ENCODE peak calls at places on chromosomes 6 and 20, in five cellular contexts. T is cardiac fibroblast, Y is ovary, N is fibroblast of lung, L is GM12864. I is an unnamed sample.
A peak's percentile ranks its signal among the peaks of the same experiment; 100 is the strongest.

GRCh38 chr6:5552243-5552642 is 290.9 kb downstream of the FARS2 start:
- DNase-seq in L (no peak), Y (no peak), N (peak; percentile 6), T (no peak), I (no peak)

GRCh38 chr6:71190809-71191208 is 97.8 kb upstream of the OGFRL1 start:
- DNase-seq in T (peak; percentile 76), Y (no peak), N (peak; percentile 66), L (no peak), I (no peak)

GRCh38 chr20:35318502-35319157 is 26.4 kb upstream of the FAM83C start:
- DNase-seq in N (peak; percentile 77), L (no peak), T (peak; percentile 92), Y (no peak), I (no peak)

GRCh38 chr6:34301408-34301807 is 52.6 kb upstream of the SMIM29 start:
- DNase-seq in T (peak; percentile 96), L (no peak), N (peak; percentile 99), Y (no peak), I (no peak)

GRCh38 chr20:48052492-48052870 is 267.2 kb upstream of the SULF2 start:
- DNase-seq in Y (peak; percentile 28), N (no peak), T (no peak), L (no peak), I (no peak)

GRCh38 chr6:15389759-15390723 is 144.2 kb downstream of the JARID2 start:
- DNase-seq in L (no peak), T (peak; percentile 64), N (peak; percentile 74), Y (no peak), I (peak; percentile 60)

GRCh38 chr20:20824924-20825584 is 112.6 kb upstream of the RALGAPA2 start:
- DNase-seq in Y (peak; percentile 59), T (peak; percentile 41), N (peak; percentile 28), L (peak; percentile 8), I (peak; percentile 83)

GRCh38 chr6:105897131-105897530 is 189.0 kb upstream of the PRDM1 start:
- DNase-seq in Y (no peak), T (no peak), L (no peak), N (no peak), I (no peak)

GRCh38 chr6:8556370-8557018 is 121.1 kb upstream of the SLC35B3 start:
- DNase-seq in Y (no peak), T (peak; percentile 56), N (peak; percentile 72), L (no peak), I (no peak)

GRCh38 chr6:30071081-30071818 is 4.3 kb downstream of the PPP1R11 start:
- DNase-seq in L (no peak), Y (no peak), T (peak; percentile 48), N (peak; percentile 30), I (peak; percentile 28)

GRCh38 chr6:132466952-132467351 is 46.0 kb downstream of the STX7 start:
- DNase-seq in N (peak; percentile 57), T (peak; percentile 54), Y (no peak), L (no peak), I (no peak)

GRCh38 chr6:24974182-24975171 is 38.7 kb upstream of the RIPOR2 start:
- DNase-seq in Y (no peak), L (no peak), T (peak; percentile 31), N (no peak), I (no peak)

GRCh38 chr6:160027931-160028330 is 59.0 kb downstream of the IGF2R start:
- DNase-seq in T (peak; percentile 26), N (no peak), Y (no peak), L (no peak), I (no peak)

GRCh38 chr6:46393161-46393939 is 97.9 kb downstream of the RCAN2 start:
- DNase-seq in T (no peak), N (no peak), Y (no peak), L (no peak), I (no peak)

GRCh38 chr6:41734666-41735426 is 562 bp downstream of the TFEB start:
- DNase-seq in N (peak; percentile 71), T (peak; percentile 75), Y (peak; percentile 80), L (no peak), I (peak; percentile 85)

GRCh38 chr6:137133136-137133535 is 40.3 kb downstream of the IL22RA2 start:
- DNase-seq in Y (no peak), L (no peak), N (no peak), T (no peak), I (no peak)
- TF ChIP-seq CTCF in Y (no peak), L (no peak), N (no peak), T (no peak), I (no peak)

GRCh38 chr6:40330301-40330721 is 256.9 kb downstream of the LRFN2 start:
- DNase-seq in T (no peak), L (no peak), N (no peak), Y (no peak), I (no peak)

GRCh38 chr6:40326689-40327404 is 260.3 kb downstream of the LRFN2 start:
- DNase-seq in N (no peak), L (no peak), T (no peak), Y (no peak), I (no peak)

GRCh38 chr6:40325791-40326190 is 261.4 kb downstream of the LRFN2 start:
- DNase-seq in T (no peak), Y (no peak), N (no peak), L (no peak), I (no peak)

GRCh38 chr6:40328988-40329545 is 258.1 kb downstream of the LRFN2 start:
- DNase-seq in Y (no peak), T (no peak), N (no peak), L (no peak), I (no peak)

DNA sequence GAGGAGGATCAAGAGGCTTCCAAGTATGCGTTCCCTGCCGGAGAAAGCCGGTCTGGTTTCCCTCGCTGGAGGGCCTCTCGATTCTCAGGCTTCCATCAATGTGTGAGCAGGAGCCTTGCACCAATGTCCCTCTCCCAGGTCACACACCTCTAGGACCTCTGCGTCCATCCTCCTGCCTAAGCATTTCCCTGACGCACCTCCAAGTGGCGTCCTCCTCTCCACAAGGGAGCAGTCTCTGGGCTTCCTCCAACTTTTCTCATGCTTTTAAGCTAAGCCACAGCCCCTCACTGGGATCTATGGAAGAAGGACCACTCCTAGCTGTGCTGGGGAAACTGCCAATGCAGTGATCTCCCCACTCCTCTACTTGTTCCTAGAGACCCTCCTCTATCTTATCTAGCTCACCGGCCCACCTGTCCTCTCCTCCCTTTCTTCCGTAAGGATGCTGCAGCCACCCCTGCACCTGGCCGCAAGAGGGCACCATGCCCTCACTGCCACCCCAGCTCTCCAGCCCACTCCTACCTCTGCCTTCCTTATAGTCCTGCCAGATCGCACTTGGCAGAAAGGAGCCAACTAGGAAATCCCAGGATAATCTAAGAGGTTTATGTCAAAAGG is 258.7 kb downstream of the LRFN2 start:
- DNase-seq in T (no peak), L (no peak), Y (no peak), N (no peak), I (no peak)
- TF ChIP-seq CTCF in T (no peak), L (peak; percentile 60), Y (no peak), N (peak; percentile 3), I (peak; percentile 55)

DNA sequence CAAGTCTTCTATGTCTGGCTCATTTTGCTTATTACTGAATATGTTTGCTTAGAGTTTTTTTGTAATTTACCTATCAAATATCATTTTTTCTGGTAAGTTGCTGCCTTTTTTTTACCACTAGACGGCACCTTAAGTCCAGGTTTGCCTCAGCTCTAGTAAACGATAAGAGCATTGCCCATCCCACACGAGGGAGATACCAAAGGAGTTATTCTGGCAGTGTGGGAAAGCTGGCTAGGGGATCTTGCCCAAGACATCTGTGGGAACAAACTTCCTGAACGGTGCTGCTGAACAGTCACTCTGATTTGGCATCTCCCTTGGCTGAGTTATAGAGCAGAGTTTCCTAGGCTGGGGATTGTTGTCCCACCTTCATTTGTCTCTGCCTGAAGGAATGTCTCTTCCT is 306.4 kb downstream of the COL12A1 start:
- DNase-seq in N (peak; percentile 59), Y (no peak), T (peak; percentile 79), L (no peak), I (no peak)
- TF ChIP-seq CTCF in N (peak; percentile 28), Y (no peak), T (peak; percentile 56), L (peak; percentile 11), I (no peak)

GRCh38 chr6:125742024-125742423 is 7.4 kb upstream of the HEY2 start:
- DNase-seq in T (no peak), Y (no peak), N (no peak), L (no peak), I (no peak)
- TF ChIP-seq CTCF in T (no peak), Y (no peak), N (no peak), L (no peak), I (no peak)

DNA sequence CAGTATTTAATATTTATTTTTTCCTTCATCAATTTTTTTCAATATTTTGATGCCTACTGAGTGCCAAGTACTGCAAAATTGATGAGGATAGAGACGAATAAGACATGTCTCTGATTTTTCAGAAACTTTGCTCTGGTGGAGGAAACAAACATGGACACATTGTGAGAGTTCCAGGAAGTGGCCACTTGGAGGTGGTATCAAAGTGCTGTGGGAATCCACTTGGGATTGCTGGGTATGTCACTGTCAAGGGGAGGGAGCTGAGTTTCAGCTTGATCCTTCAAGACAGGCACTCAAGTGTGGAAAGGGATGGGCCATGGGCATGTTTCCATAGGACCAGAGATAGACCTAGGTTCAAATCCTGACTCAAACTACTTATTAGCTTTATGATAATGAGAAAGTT is 24.5 kb upstream of the ABCC10 start:
- DNase-seq in L (no peak), N (no peak), T (no peak), Y (no peak), I (no peak)
- TF ChIP-seq CTCF in L (no peak), N (peak; percentile 16), T (no peak), Y (no peak), I (no peak)

GRCh38 chr20:16749573-16749972 is 1.4 kb downstream of the OTOR start:
- DNase-seq in L (no peak), Y (no peak), T (no peak), N (no peak), I (no peak)
- TF ChIP-seq CTCF in L (peak; percentile 11), Y (no peak), T (no peak), N (peak; percentile 8), I (no peak)

DNA sequence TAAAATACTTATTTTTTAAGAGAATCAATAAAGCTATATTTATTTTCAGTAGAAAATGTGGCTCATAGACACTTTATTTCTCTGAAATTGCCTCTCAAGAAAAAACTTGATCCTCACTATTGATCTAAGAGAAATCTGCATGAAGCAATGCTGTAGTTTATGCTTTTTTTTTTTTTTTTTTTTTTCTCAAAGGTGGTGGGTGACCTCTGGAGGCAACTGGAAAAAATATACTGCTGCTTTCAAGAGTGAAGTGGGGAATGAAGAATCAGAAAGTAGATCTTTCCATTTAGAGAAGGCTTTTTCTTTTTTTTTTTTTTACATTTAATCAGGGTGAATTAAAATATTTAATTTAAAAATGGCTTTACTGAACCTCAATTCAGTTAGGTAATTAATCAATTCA is 169.3 kb downstream of the SLC16A10 start:
- DNase-seq in Y (no peak), N (peak; percentile 27), T (no peak), L (no peak), I (no peak)
- TF ChIP-seq CTCF in Y (no peak), N (no peak), T (no peak), L (no peak), I (peak; percentile 36)

GRCh38 chr20:2276015-2276414 is 19.8 kb upstream of the TGM3 start:
- DNase-seq in L (no peak), N (no peak), Y (no peak), T (no peak), I (no peak)
- TF ChIP-seq CTCF in L (no peak), N (no peak), Y (no peak), T (no peak), I (no peak)

GRCh38 chr20:15494841-15495240 is 1078.4 kb downstream of the KIF16B start:
- DNase-seq in N (no peak), T (no peak), Y (no peak), L (no peak), I (no peak)
- TF ChIP-seq CTCF in N (no peak), T (no peak), Y (no peak), L (no peak), I (no peak)